ENCODE peak calls at places on chromosome 9, in five cellular contexts. Y is OCI-LY7, G is PC-3, X is GM23338, B is neural progenitor cell. E is an unnamed sample.

GRCh38 chr9:1018121-1018520 is 32.0 kb upstream of the DMRT2 start:
- DNase-seq in G (peak), B (no peak), Y (peak), X (peak), E (peak)

GRCh38 chr9:22374021-22374420 is 72.6 kb upstream of the DMRTA1 start:
- DNase-seq in Y (no peak), X (no peak), B (no peak), G (no peak), E (no peak)

GRCh38 chr9:107019216-107019615 is 156.2 kb downstream of the ZNF462 start:
- DNase-seq in Y (no peak), B (no peak), G (peak), X (no peak), E (peak)

GRCh38 chr9:120490888-120491595 is 88.9 kb downstream of the CDK5RAP2 start:
- DNase-seq in X (peak), G (no peak), Y (no peak), B (no peak), E (peak)

GRCh38 chr9:137619240-137620090 is 660 bp downstream of the EHMT1 start:
- DNase-seq in X (peak), G (peak), Y (peak), B (peak), E (peak)

GRCh38 chr9:34553511-34554021 is 30.8 kb upstream of the ENHO start:
- DNase-seq in Y (no peak), X (no peak), B (no peak), G (no peak), E (no peak)

GRCh38 chr9:83062011-83062652 is 810 bp downstream of the RASEF start:
- DNase-seq in Y (no peak), X (peak), G (peak), B (peak), E (peak)

GRCh38 chr9:108058137-108058779 is 568.7 kb upstream of the KLF4 start:
- DNase-seq in G (no peak), B (peak), X (no peak), Y (no peak), E (no peak)

GRCh38 chr9:38281917-38282316 is 110.6 kb upstream of the ALDH1B1 start:
- DNase-seq in G (no peak), Y (no peak), B (no peak), X (no peak), E (no peak)

GRCh38 chr9:132032584-132032945 is 47.1 kb downstream of the MED27 start:
- DNase-seq in Y (no peak), X (peak), G (no peak), B (no peak), E (no peak)

GRCh38 chr9:123710299-123710698 is 219.6 kb downstream of the DENND1A start:
- DNase-seq in B (no peak), G (peak), X (no peak), Y (no peak), E (peak)

GRCh38 chr9:35935261-35935660 is 22.7 kb downstream of the OR2S2 start:
- DNase-seq in Y (no peak), G (no peak), B (no peak), X (no peak), E (no peak)

DNA sequence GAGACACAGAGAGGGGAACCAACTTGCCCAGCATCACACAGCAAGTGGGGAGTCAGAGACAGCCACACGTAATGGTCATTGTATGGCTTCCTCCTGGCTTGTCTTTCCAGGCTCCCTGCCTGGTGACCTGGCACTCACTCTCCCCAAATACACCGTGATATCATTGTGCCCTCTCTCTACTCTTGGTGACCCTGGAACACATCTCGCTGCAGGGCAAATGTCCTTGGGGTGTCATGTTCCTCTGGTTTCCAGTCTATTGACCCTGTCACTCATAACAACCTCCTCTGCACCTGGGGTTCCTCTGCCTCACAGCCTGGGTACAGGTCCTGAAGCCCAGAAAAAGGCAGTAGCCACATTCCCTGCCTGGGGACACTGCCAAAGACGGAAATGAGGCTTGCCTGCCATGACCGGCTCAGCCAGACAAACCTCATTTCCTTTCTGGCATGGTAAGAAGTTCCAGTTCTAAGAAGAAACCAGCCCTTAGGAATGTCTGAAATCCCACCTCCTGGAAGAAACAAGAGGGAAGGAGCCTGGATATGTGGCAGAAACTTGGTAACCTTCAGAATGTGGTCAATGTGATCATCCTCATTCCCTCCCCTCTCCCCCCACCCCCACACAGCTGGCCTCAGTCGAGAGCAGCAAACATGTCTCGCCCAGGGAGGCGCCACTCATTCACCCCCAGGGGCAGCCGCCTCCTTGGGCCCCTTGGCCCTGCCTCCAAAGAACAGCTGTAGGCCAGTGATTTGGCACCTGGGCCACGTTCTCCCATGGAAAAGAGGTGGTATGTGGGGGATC is 30.6 kb upstream of the SMU1 start:
- DNase-seq in Y (no peak), B (no peak), X (peak), G (peak), E (peak)
- TF ChIP-seq EZH2phosphoT487 in Y (no peak), B (no peak), X (no peak), G (no peak), E (no peak)

GRCh38 chr9:94911211-94911610 is 184.7 kb downstream of the AOPEP start:
- DNase-seq in G (no peak), Y (no peak), X (no peak), B (no peak), E (no peak)
- TF ChIP-seq EZH2phosphoT487 in G (no peak), Y (no peak), X (no peak), B (no peak), E (no peak)

DNA sequence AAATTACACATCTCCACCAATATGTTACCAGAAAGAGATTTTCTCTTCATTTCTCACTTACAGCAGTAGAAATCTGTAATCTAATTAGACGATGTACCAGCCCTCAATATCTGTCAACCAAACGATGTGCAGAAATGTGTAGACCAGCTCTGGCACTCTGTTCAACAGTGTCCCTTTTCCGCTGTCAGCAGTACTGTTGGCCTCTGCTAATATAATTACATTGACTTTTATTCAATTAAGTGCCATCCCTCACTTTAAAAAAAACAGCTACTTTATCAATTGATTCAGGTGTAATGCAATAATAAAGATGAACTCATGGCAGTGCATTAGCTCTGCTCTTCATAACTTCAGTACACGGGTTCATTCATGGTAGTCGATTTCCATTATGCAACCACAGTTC is 448.4 kb downstream of the BNC2 start:
- DNase-seq in X (no peak), Y (no peak), G (no peak), B (no peak), E (no peak)
- TF ChIP-seq EZH2phosphoT487 in X (no peak), Y (no peak), G (no peak), B (no peak), E (no peak)

GRCh38 chr9:9032950-9033349 is 1233.4 kb upstream of the DMAC1 start:
- DNase-seq in Y (no peak), G (no peak), X (no peak), B (no peak), E (no peak)
- TF ChIP-seq EZH2phosphoT487 in Y (no peak), G (no peak), X (no peak), B (no peak), E (no peak)

GRCh38 chr9:134234001-134234660 is 69.8 kb upstream of the RNU6ATAC start:
- DNase-seq in X (no peak), B (no peak), Y (no peak), G (no peak), E (no peak)

GRCh38 chr9:134231330-134231745 is 67.0 kb upstream of the RNU6ATAC start:
- DNase-seq in G (no peak), Y (no peak), B (no peak), X (no peak), E (peak)

GRCh38 chr9:134234687-134235359 is 70.5 kb upstream of the RNU6ATAC start:
- DNase-seq in G (no peak), B (no peak), Y (no peak), X (no peak), E (no peak)

GRCh38 chr9:134231767-134232166 is 67.4 kb upstream of the RNU6ATAC start:
- DNase-seq in G (no peak), Y (no peak), B (no peak), X (no peak), E (no peak)

GRCh38 chr9:134233022-134233421 is 68.7 kb upstream of the RNU6ATAC start:
- DNase-seq in G (no peak), X (no peak), Y (no peak), B (no peak), E (no peak)
- TF ChIP-seq EZH2phosphoT487 in G (no peak), X (no peak), Y (no peak), B (no peak), E (no peak)

GRCh38 chr9:84447305-84447704 is 106.7 kb upstream of the SLC28A3 start:
- DNase-seq in B (no peak), X (no peak), Y (no peak), G (no peak), E (no peak)
- TF ChIP-seq EZH2phosphoT487 in B (no peak), X (no peak), Y (no peak), G (no peak), E (no peak)

GRCh38 chr9:128056887-128057723 is 10.0 kb downstream of the NAIF1 start:
- DNase-seq in X (peak), G (peak), B (peak), Y (no peak), E (no peak)
- TF ChIP-seq EZH2phosphoT487 in X (no peak), G (no peak), B (no peak), Y (no peak), E (no peak)

DNA sequence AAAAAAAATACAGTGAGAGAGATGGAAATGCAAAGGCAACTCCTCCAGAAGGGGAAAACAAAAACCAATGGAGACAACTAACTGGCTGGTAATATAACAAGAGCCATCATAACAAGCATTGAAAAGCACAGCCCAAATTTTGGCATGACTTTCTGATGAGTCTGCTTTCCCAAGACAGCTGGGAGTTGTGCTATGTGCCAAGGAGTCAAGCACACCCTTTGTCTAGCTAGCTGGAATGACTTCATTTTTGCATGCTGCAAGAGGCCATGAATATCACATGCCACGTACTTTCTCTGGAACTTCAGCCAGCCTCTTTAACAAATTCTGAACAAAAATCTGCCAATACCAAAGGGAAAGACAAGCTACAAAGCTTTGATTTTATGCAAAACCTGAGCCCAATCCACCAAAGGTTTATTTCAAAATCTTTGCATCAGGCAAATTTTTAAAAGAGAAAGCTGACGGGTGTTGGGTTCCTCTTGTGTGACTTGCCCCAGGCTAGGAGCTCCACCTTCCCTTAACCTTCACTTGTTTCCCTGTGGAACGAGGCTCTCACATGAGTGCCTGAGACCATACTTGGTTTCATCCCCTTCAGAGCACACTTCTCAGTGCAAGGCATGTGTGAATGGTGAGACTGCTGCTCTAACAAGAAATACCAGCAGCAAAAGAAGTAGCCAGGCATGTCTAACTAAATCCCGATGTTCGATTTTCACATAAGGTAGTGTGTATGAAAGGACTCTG is 47.3 kb downstream of the S1PR3 start:
- DNase-seq in G (peak), Y (no peak), B (no peak), X (no peak), E (peak)
- TF ChIP-seq EZH2phosphoT487 in G (no peak), Y (no peak), B (no peak), X (no peak), E (no peak)

E was measured in GM23248.